ENCODE peak calls at places on chromosomes 11 and 22, in six cellular contexts. G, S, Y, K, N and L are unnamed samples. For H3K27me3 and H3K4me1, the result is how much of the 10 kb centered on the place peaks cover.

GRCh38 chr22:47328550-47329243 is 566.2 kb downstream of the TBC1D22A start:
- DNase-seq in G (peak), S (no peak), Y (no peak), K (no peak), N (peak), L (peak)

GRCh38 chr11:66333220-66333877 is 2.9 kb downstream of the RIN1 start:
- DNase-seq in G (peak), S (peak), Y (no peak), K (no peak), N (no peak), L (no peak)

GRCh38 chr11:58561394-58562102 is 14.1 kb downstream of the LPXN start:
- DNase-seq in G (no peak), S (no peak), Y (no peak), K (no peak), N (no peak), L (no peak)

GRCh38 chr11:129538323-129538722 is 162.7 kb downstream of the BARX2 start:
- DNase-seq in G (no peak), S (no peak), Y (no peak), K (no peak), N (no peak), L (no peak)

GRCh38 chr11:116641561-116642045 is 131.2 kb downstream of the BUD13 start:
- DNase-seq in G (no peak), S (peak), Y (no peak), K (peak), N (peak), L (no peak)

GRCh38 chr22:46537221-46537945 is at the start of gene CELSR1:
- DNase-seq in G (no peak), S (peak), Y (no peak), K (no peak), N (peak), L (no peak)

GRCh38 chr22:42528591-42529307 is 9.2 kb upstream of the RRP7A start:
- DNase-seq in G (no peak), S (no peak), Y (no peak), K (no peak), N (no peak), L (no peak)

GRCh38 chr11:61357233-61357893 is 4.3 kb downstream of the CYB561A3 start:
- DNase-seq in G (no peak), S (no peak), Y (no peak), K (peak), N (no peak), L (no peak)

GRCh38 chr11:62593434-62594044 is 2.2 kb upstream of the TUT1 start:
- DNase-seq in G (peak), S (peak), Y (peak), K (peak), N (peak), L (peak)

GRCh38 chr11:34266987-34267386 is 90.8 kb downstream of the ABTB2 start:
- DNase-seq in G (no peak), S (no peak), Y (no peak), K (no peak), N (peak), L (no peak)

GRCh38 chr11:126901783-126902182 is 98.8 kb downstream of the KIRREL3 start:
- DNase-seq in G (no peak), S (no peak), Y (no peak), K (no peak), N (no peak), L (no peak)

GRCh38 chr11:9815486-9816136 is 151.7 kb downstream of the SWAP70 start:
- DNase-seq in G (peak), S (no peak), Y (no peak), K (no peak), N (no peak), L (no peak)

GRCh38 chr11:114379394-114380069 is 20.8 kb downstream of the C11orf71 start:
- DNase-seq in G (no peak), S (no peak), Y (no peak), K (no peak), N (no peak), L (no peak)

GRCh38 chr11:101584651-101585050 is 844 bp upstream of the TRPC6 start:
- DNase-seq in G (no peak), S (no peak), Y (no peak), K (no peak), N (no peak), L (no peak)

GRCh38 chr11:61378713-61379313 is 13.6 kb upstream of the TMEM216 start:
- DNase-seq in G (peak), S (no peak), Y (no peak), K (no peak), N (no peak), L (peak)

GRCh38 chr11:57641011-57641410 is 8.7 kb downstream of the YPEL4 start:
- DNase-seq in G (no peak), S (no peak), Y (no peak), K (no peak), N (no peak), L (no peak)

GRCh38 chr11:20790622-20791021 is 121.2 kb downstream of the NELL1 start:
- DNase-seq in G (no peak), S (no peak), Y (no peak), K (no peak), N (no peak), L (no peak)

GRCh38 chr22:35150163-35151107 is 84.5 kb downstream of the ISX start:
- DNase-seq in G (peak), S (peak), Y (peak), K (peak), N (peak), L (peak)

GRCh38 chr22:43000441-43001175 is 14.3 kb downstream of the PACSIN2 start:
- DNase-seq in G (no peak), S (peak), Y (no peak), K (no peak), N (no peak), L (no peak)

GRCh38 chr11:117037279-117037951 is 60.8 kb downstream of the SIK3 start:
- DNase-seq in G (no peak), S (no peak), Y (peak), K (no peak), N (no peak), L (no peak)

GRCh38 chr11:67441731-67442401 is 1.4 kb downstream of the CORO1B start:
- DNase-seq in G (no peak), S (no peak), Y (peak), K (no peak), N (no peak), L (no peak)

GRCh38 chr22:40898850-40899357 is 37.0 kb upstream of the DNAJB7 start:
- DNase-seq in G (no peak), S (no peak), Y (peak), K (no peak), N (no peak), L (peak)

GRCh38 chr11:19962795-19963163 is 197.5 kb downstream of the DBX1 start:
- DNase-seq in G (no peak), S (no peak), Y (no peak), K (no peak), N (no peak), L (no peak)

GRCh38 chr22:24989135-24989534 is 36.6 kb downstream of the KIAA1671 start:
- DNase-seq in G (no peak), S (no peak), Y (no peak), K (no peak), N (no peak), L (no peak)
- H3K27me3 ChIP-seq in G (under half), S (under half), Y (under half), K (under half), N (under half), L (under half)

GRCh38 chr22:37018086-37018814 is 997 bp downstream of the TST start:
- DNase-seq in G (no peak), S (no peak), Y (no peak), K (no peak), N (no peak), L (no peak)

GRCh38 chr22:37020192-37020479 is 594 bp downstream of the MPST start:
- DNase-seq in G (peak), S (no peak), Y (no peak), K (peak), N (no peak), L (no peak)

GRCh38 chr22:37018815-37019308 is 385 bp downstream of the TST start:
- DNase-seq in G (peak), S (peak), Y (no peak), K (peak), N (peak), L (peak)

GRCh38 chr22:37021041-37021440 is 1.5 kb downstream of the MPST start:
- DNase-seq in G (no peak), S (no peak), Y (no peak), K (peak), N (no peak), L (no peak)

GRCh38 chr22:37019309-37020191 is at the start of the genes MPST and TST:
- DNase-seq in G (peak), S (peak), Y (peak), K (peak), N (peak), L (peak)
- H3K4me1 ChIP-seq in G (under half), S (half or more), Y (under half), K (under half), N (under half), L (under half)

DNA sequence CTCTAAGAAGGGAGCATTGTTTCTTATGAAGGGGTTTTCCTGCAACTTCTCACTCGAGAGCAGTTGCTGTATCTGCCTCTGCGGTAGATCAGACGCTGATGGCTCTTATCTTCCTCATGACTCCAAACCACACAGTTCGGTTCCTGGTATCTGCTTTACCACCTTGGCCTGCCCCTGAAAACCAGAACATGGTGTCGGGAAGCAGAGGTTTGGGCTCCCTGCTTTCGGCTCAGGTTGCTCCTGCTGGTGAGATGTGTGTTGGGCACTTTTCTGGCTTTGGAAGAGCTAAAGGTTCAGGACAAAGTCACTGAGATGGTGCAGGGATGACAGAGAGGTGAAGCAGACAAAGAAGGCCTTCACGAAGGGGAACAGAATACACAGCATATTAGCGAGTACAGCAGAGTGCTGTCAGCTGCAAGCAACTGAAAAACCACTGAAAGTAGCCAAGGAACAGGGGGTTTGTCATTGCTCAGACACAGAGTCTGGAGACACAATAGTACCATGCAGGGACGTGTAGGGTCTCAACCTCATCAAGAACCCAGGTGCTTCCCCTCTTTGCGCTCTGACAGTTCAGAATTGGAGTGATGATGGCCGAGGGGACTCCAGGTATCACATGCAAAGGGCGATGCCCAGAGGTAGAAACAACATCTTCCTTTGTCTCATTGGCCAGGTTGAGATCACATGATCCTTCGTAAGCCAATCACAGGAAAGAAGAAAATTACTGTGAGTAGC is 11.9 kb upstream of the CSF2RB start:
- DNase-seq in G (no peak), S (no peak), Y (no peak), K (no peak), N (no peak), L (no peak)
- H3K4me3 ChIP-seq in G (no peak), S (no peak), Y (no peak), K (no peak), N (no peak), L (no peak)

GRCh38 chr11:120290945-120291344 is 34.2 kb upstream of the TLCD5 start:
- DNase-seq in G (no peak), S (no peak), Y (no peak), K (no peak), N (no peak), L (no peak)

GRCh38 chr11:120293038-120293800 is 31.9 kb upstream of the TLCD5 start:
- DNase-seq in G (no peak), S (no peak), Y (no peak), K (no peak), N (no peak), L (no peak)

GRCh38 chr11:120285256-120285655 is 39.8 kb upstream of the TLCD5 start:
- DNase-seq in G (no peak), S (no peak), Y (no peak), K (no peak), N (no peak), L (no peak)

GRCh38 chr11:120288021-120288420 is 37.1 kb upstream of the TLCD5 start:
- DNase-seq in G (no peak), S (no peak), Y (no peak), K (no peak), N (no peak), L (no peak)

GRCh38 chr11:120289426-120289825 is 35.7 kb upstream of the TLCD5 start:
- DNase-seq in G (no peak), S (no peak), Y (no peak), K (no peak), N (no peak), L (no peak)
- H3K27me3 ChIP-seq in G (under half), S (under half), Y (under half), K (under half), N (under half), L (under half)

DNA sequence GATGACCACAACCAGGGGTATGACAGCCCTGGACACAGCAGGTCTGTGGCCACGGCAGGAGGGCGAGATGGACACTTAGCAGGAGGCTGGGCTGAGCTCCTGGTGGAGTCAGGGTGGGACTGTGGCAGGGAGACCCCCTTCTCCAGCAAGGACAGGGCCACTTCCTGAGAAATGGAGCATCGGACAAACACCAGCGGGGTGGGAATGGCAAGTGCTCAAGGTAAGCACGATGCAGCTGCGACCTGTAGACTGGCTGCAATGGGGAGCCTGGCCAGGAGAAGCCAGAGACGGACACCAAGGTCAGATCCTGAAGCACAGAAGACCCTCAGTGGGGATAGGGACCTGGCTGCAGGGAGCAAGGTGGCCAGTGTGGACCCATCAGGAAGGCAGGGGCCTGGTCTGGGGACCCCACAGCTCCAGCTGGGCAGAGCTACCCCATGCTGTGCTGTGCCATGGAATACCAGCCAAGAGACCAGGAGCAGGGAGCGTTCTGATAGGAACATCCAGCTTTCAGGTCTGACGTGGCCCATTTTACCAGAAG is 29.2 kb downstream of the RSPH14 start:
- DNase-seq in G (no peak), S (no peak), Y (no peak), K (no peak), N (no peak), L (no peak)
- H3K4me1 ChIP-seq in G (under half), S (under half), Y (under half), K (under half), N (under half), L (under half)

DNA sequence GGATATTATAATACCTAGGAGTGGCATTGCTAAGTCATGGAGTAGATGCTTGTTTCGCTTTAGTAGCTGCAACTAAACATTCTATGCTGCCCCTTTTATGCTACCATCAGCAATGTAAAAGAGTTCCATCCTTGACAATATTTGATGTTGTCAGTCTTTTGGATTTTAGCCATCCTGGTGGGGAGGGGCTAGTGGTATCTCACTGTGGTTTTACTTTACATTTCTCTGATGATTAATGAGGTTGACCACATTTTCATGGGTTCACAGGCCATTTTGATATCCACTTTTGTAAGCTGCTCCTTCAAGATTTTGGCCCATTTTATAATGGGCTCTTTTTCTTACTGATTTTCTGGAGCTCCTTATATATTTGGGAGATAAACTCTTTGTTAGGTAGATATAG is 16.4 kb upstream of the APOBEC3A start:
- DNase-seq in G (no peak), S (no peak), Y (no peak), K (no peak), N (no peak), L (no peak)
- H3K4me3 ChIP-seq in G (no peak), S (no peak), Y (no peak), K (no peak), N (no peak), L (no peak)

GRCh38 chr11:46383404-46383758 is 1.9 kb downstream of the MDK start:
- DNase-seq in G (no peak), S (no peak), Y (no peak), K (no peak), N (no peak), L (no peak)
- H3K27me3 ChIP-seq in G (half or more), S (under half), Y (under half), K (under half), N (under half), L (under half)

GRCh38 chr11:72623052-72623451 is 51.2 kb downstream of the PDE2A start:
- DNase-seq in G (no peak), S (no peak), Y (no peak), K (no peak), N (no peak), L (no peak)
- H3K4me1 ChIP-seq in G (under half), S (under half), Y (under half), K (under half), N (under half), L (under half)

DNA sequence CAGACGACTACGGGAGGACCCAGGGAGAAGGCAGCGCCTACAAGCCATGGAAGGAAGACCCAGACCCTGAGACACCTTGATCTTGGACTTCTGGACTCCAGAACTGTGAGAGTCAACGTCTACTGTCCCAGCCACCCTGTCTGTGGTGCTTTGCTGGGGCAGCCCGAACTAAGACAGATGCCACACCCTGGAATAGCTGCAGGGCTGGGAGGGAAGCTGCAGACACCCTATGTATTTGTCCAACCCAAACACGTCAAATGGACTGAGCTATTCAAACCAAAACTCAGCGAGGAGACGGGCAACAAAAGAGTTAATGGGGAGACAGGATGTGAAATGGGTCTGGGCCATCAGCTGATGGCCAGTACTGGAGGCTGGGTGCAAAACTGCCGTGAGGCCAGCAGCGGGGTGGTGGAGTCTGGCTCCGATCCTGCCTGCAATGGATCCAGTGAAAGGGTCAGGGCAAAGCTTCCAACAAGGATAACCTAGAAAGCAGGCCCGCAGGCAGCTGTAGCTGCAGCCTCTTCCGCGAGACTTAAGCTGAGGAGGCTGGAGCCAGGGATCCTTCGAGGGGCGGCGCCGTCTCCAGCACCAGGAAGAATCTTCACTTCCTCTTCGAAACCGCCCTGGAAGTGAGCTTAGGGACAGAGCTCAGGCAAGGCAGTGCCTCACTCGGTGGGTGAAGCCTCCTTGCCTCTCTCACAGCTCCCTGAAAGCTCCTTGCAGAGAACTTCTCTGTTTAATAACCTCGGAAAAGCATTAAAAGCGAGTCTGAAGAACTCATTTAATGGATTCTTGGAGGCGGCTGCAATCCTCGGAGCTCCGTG is 169.6 kb downstream of the CTTN start:
- DNase-seq in G (peak), S (peak), Y (no peak), K (peak), N (peak), L (no peak)
- H3K4me3 ChIP-seq in G (peak), S (peak), Y (no peak), K (peak), N (peak), L (peak)